ENCODE peak calls at places on chromosomes 2 and 18, in ten cellular contexts. X, K, D, B, S, C, Y, A, N and W are unnamed samples.

GRCh38 chr2:105843797-105844374 is 99.2 kb downstream of the NCK2 start:
- DNase-seq in A (no peak), K (no peak), D (no peak), S (no peak), Y (no peak), C (no peak), X (no peak), B (no peak), N (no peak), W (no peak)

GRCh38 chr2:217920879-217921603 is 81.8 kb downstream of the TNS1 start:
- DNase-seq in Y (peak; percentile 83), K (no peak), N (peak; percentile 65), C (no peak), D (no peak), B (no peak), A (no peak), X (no peak), S (no peak), W (no peak)

GRCh38 chr18:64405161-64405560 is 256.3 kb upstream of the LINC00305 start:
- DNase-seq in Y (no peak), X (no peak), N (peak; percentile 1), K (no peak), B (no peak), S (no peak), A (no peak), D (no peak), C (no peak), W (no peak)

GRCh38 chr2:30336978-30337841 is 105.9 kb downstream of the LBH start:
- DNase-seq in K (peak; percentile 40), A (no peak), X (no peak), B (no peak), Y (no peak), C (no peak), N (no peak), S (no peak), D (no peak), W (no peak)

GRCh38 chr2:62785810-62786593 is 80.5 kb downstream of the EHBP1 start:
- DNase-seq in D (no peak), Y (no peak), C (no peak), N (peak; percentile 62), X (no peak), S (no peak), K (no peak), A (peak; percentile 35), B (no peak), W (no peak)

GRCh38 chr2:237165405-237166276 is 80.0 kb downstream of the COPS8 start:
- DNase-seq in Y (no peak), A (no peak), S (no peak), X (no peak), B (no peak), D (no peak), C (no peak), N (peak; percentile 67), K (no peak), W (no peak)

GRCh38 chr2:63050186-63050915 is at the start of gene OTX1:
- DNase-seq in S (peak; percentile 63), N (no peak), A (peak; percentile 69), D (no peak), X (peak; percentile 84), C (no peak), B (peak; percentile 76), K (peak; percentile 25), Y (no peak), W (no peak)

GRCh38 chr2:43438858-43439655 is 156.8 kb downstream of the THADA start:
- DNase-seq in C (no peak), K (no peak), S (no peak), N (no peak), Y (no peak), D (no peak), A (no peak), X (no peak), B (no peak), W (no peak)

GRCh38 chr2:43950383-43951008 is 45.3 kb downstream of the LRPPRC start:
- DNase-seq in C (no peak), X (peak; percentile 36), N (peak; percentile 57), B (no peak), S (no peak), Y (no peak), A (peak; percentile 30), K (peak; percentile 19), D (peak; percentile 6), W (no peak)

GRCh38 chr2:134640494-134640893 is 78.3 kb downstream of the TMEM163 start:
- DNase-seq in D (no peak), K (no peak), N (no peak), A (no peak), C (no peak), Y (no peak), S (no peak), X (no peak), B (no peak), W (no peak)

GRCh38 chr2:22854588-22854987 is 530.4 kb upstream of the KLHL29 start:
- DNase-seq in X (no peak), A (no peak), B (no peak), D (no peak), N (no peak), S (no peak), K (no peak), C (no peak), Y (no peak), W (no peak)

GRCh38 chr18:26424428-26425147 is 123.8 kb downstream of the KCTD1 start:
- DNase-seq in A (no peak), K (no peak), N (no peak), B (no peak), D (no peak), C (no peak), X (no peak), Y (no peak), S (no peak), W (no peak)

GRCh38 chr18:46343456-46343855 is 239.3 kb downstream of the HAUS1 start:
- DNase-seq in X (no peak), D (no peak), Y (no peak), B (no peak), K (no peak), N (no peak), C (no peak), A (no peak), S (no peak), W (no peak)

GRCh38 chr2:240021488-240022104 is 3.5 kb downstream of the NDUFA10 start:
- DNase-seq in C (peak; percentile 11), D (peak; percentile 12), A (peak; percentile 82), S (peak; percentile 79), K (peak; percentile 46), B (peak; percentile 59), X (peak; percentile 17), N (peak; percentile 62), Y (peak; percentile 64), W (no peak)

GRCh38 chr2:134232461-134232860 is 21.4 kb upstream of the MGAT5 start:
- DNase-seq in X (no peak), K (no peak), B (no peak), C (no peak), Y (no peak), S (no peak), D (no peak), N (no peak), A (no peak), W (no peak)

GRCh38 chr2:26685943-26686839 is 6.3 kb upstream of the KCNK3 start:
- DNase-seq in N (no peak), X (peak; percentile 72), S (no peak), C (no peak), D (no peak), Y (peak; percentile 29), A (no peak), K (no peak), B (no peak), W (no peak)

GRCh38 chr2:62708751-62709150 is 3.2 kb downstream of the EHBP1 start:
- DNase-seq in A (no peak), C (no peak), Y (no peak), K (no peak), B (no peak), D (no peak), N (no peak), X (no peak), S (no peak), W (no peak)

GRCh38 chr2:178722296-178722695 is 84.9 kb downstream of the TTN start:
- DNase-seq in X (no peak), D (no peak), C (no peak), S (no peak), B (no peak), N (no peak), A (no peak), Y (no peak), K (no peak), W (no peak)

GRCh38 chr18:46402945-46403344 is 254.1 kb downstream of the LOXHD1 start:
- DNase-seq in X (no peak), D (no peak), K (no peak), B (no peak), S (no peak), A (no peak), N (no peak), C (no peak), Y (no peak), W (no peak)

GRCh38 chr18:66599190-66599589 is 4.7 kb downstream of the CDH19 start:
- DNase-seq in D (no peak), S (no peak), C (no peak), Y (no peak), N (peak; percentile 29), X (no peak), A (no peak), B (no peak), K (no peak), W (no peak)